ENCODE peak calls at places on chromosome 10, in six cellular contexts. G is fibroblast of lung, S is brain microvascular endothelial cell, M is fibroblast of mammary gland, Y is Panc1, U is fibroblast of the aortic adventitia. H is an unnamed sample.

GRCh38 chr10:18505719-18506118 is 145.7 kb downstream of the NSUN6 start:
- DNase-seq in M (peak), Y (no peak), S (peak), G (peak), U (peak), H (no peak)

GRCh38 chr10:120508966-120509365 is 51.9 kb downstream of the PLPP4 start:
- DNase-seq in M (no peak), G (peak), U (no peak), Y (no peak), S (no peak), H (no peak)

GRCh38 chr10:13078912-13079775 is 20.8 kb upstream of the OPTN start:
- DNase-seq in Y (no peak), U (no peak), M (no peak), G (no peak), S (no peak), H (no peak)

GRCh38 chr10:3570855-3571266 is 214.1 kb downstream of the KLF6 start:
- DNase-seq in G (peak), M (no peak), U (peak), S (no peak), Y (no peak), H (no peak)

GRCh38 chr10:50592961-50593418 is 30.8 kb downstream of the SGMS1 start:
- DNase-seq in U (peak), G (peak), M (peak), S (no peak), Y (no peak), H (no peak)

GRCh38 chr10:31959461-31960173 is 31.0 kb upstream of the ARHGAP12 start:
- DNase-seq in G (no peak), U (no peak), S (no peak), M (no peak), Y (no peak), H (no peak)

GRCh38 chr10:127405221-127405620 is 143.9 kb upstream of the NPS start:
- DNase-seq in M (peak), G (peak), U (peak), S (peak), Y (no peak), H (no peak)

GRCh38 chr10:97127960-97128850 is 57.6 kb downstream of the SLIT1 start:
- DNase-seq in U (no peak), S (no peak), M (no peak), G (no peak), Y (no peak), H (no peak)

DNA sequence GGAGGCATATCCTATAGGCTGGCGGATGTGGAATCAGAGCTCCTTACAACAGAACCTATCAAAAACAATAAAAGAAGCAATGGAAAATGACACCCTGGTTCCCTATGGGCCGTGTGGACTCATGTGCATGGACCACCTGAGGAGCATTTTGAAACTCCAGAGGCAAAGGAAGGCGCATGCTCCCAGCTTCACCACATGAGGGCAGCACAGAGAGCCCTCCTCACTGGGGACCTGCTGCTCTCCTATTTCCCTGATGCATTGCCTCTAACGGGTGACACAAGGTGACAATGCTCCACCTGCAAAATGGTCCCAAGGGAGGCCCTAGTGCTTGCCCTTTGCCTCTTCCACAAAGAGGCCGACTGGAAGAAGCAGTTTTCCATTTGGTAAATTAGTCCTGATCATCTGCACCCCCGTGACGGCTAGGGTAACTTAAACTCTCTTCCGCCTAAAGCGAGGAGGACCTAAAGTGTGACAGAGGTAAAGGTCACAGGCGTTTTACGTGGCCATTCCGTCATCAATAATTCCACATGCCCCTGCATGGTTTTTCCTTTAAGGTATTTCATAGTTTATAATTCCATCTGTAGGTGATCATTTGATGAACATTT is 67.7 kb downstream of the GPAM start:
- DNase-seq in S (peak), Y (peak), M (peak), U (peak), G (no peak), H (no peak)
- TF ChIP-seq CTCF in S (peak), Y (peak), M (peak), U (peak), G (peak), H (peak)

GRCh38 chr10:94223702-94224370 is 138.9 kb downstream of the NOC3L start:
- DNase-seq in S (no peak), G (no peak), M (peak), U (peak), Y (no peak), H (no peak)

GRCh38 chr10:94230134-94230785 is 132.5 kb downstream of the NOC3L start:
- DNase-seq in S (no peak), Y (no peak), U (no peak), M (no peak), G (no peak), H (no peak)

GRCh38 chr10:94224656-94225055 is 138.1 kb downstream of the NOC3L start:
- DNase-seq in M (peak), S (peak), Y (peak), G (peak), U (peak), H (no peak)

GRCh38 chr10:94220717-94221116 is 142.0 kb downstream of the NOC3L start:
- DNase-seq in U (no peak), S (no peak), G (no peak), Y (no peak), M (no peak), H (no peak)

GRCh38 chr10:94225589-94225988 is 137.2 kb downstream of the NOC3L start:
- DNase-seq in G (no peak), S (no peak), Y (peak), U (peak), M (peak), H (no peak)
- TF ChIP-seq CTCF in G (peak), S (peak), Y (peak), U (peak), M (peak), H (no peak)

DNA sequence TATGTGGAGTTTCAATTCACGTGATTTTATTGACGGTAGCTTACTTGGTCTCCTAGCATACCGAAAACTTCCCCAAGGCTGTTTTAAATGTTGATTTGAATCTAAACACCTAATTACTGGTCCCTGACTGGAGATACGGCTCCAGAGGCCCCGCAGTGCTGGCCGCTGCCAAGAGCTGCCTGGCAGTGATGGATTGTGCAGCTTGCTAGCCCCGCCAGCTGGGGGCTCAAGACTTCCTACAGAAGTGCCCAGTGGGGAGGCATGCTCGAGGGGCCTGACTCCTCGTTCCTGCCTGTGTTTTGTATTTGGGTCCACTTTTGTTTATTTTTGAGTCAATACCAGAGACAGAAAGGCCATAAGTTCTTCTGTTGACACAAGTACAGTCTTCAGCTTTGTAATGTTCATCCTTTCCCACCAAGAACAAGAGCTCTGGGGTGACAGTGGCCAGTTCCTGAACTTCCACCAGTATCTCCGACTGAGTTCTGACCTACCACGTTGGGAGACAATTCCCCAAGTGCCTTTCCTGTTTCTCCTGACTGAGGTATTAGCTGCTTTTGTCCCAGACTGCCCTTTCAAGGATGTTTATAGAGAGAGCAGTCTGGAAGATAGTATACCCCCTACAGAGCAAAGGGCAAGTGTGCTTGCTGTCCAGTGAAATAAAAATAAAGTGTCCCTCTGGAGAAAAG is 80.7 kb upstream of the CXCL12 start:
- DNase-seq in M (no peak), S (no peak), U (no peak), Y (no peak), G (peak), H (no peak)
- TF ChIP-seq CTCF in M (no peak), S (peak), U (no peak), Y (no peak), G (no peak), H (no peak)

DNA sequence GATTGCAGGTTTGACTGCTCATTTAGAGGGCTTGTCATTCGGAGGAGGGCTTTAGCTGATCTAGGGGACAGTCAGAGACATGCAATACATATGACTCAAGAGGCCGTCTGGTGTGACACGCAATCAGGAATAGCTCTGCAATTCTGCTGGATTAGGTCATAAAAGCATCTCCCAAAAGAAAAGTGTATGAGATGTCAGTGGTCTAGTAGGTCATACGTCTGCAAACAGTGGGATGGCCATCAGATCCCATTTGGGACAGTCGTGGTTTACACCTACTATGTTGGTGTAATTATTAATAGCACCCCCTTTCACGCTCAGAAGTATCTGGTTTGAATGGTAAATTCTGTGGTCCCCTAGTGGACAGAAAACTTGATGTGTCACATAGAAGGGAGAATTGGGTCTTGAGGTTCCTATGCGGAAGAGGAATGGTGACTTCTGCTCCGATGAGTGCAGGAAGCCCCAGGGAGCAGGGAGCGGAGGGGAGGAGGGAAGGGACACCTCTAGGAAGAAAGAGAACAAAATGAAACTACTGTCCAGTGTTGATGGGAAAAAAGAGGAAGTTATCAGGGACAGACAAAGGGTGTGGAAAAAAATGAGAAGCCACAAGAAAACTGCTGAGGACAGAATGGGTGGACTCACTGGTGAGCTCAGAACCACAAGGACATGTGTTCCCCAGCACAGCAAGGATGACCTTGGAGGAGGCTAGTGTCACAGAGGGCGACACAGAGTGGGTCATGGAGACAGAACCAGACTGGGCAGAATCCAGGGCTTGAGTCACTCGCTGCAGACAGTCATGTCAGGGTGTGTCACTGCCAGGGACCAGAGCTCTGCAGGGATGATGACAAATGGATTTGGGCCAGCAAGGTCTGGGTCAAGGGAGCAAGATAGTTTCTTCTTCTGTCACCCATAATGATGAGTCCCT is 59.9 kb downstream of the MAP3K8 start:
- DNase-seq in G (peak), M (peak), S (peak), U (peak), Y (no peak), H (peak)
- TF ChIP-seq CTCF in G (no peak), M (no peak), S (no peak), U (no peak), Y (peak), H (no peak)

DNA sequence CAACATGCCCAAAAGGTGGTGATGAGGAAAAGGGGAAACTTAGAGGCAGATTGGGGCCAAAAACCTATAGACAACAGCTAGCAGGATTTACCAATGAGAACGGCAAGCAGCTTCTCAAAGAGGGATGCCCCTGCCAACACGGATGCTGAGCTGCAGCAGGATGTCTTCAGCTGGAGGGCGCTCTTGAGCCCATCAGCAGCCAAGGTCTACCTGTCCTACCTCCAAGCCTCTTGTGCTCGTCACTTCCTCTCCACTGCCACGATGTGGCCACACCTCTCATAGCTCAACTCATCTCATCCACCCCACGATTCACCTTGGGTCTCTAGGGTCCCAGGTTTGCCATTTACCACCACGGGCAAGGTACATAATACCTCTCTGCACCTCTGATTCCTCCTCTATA is 36.5 kb downstream of the DLG5 start:
- DNase-seq in S (no peak), Y (no peak), M (no peak), G (no peak), U (no peak), H (no peak)
- TF ChIP-seq CTCF in S (peak), Y (no peak), M (no peak), G (no peak), U (no peak), H (no peak)

DNA sequence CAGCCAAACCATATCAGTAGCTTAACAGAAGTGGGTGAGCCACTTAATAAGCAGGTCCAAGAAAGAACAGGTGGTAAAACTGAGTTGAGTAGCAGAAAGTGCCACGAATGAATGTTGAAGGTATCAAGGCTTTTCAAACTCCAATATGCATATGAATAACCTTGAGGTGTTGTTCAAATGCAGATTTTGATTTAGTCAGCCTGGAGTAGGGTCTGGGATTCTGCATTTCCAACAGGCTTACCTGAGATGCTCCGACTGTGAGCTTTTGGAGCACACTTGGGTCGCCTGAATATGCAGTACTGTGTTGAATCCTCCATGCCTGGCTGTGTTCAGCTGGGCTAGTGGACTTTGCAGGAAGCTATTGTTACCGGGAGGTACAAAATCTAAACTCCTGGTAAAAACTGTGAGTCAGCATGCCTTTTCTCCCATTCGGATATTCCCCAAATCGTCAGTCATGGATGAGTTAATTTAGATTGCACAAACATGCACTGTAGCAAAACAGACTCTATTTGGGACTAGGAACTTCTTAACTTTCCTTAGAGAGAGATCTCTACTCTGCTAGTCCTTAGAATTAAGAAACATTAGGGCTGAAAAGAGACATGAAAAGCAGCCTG is 69.1 kb upstream of the PRKCQ start:
- DNase-seq in S (no peak), U (no peak), Y (no peak), G (no peak), M (peak), H (no peak)
- TF ChIP-seq CTCF in S (no peak), U (no peak), Y (no peak), G (no peak), M (no peak), H (no peak)

GRCh38 chr10:43903451-43903850 is 254.8 kb upstream of the ZNF32 start:
- DNase-seq in S (no peak), G (no peak), M (no peak), U (no peak), Y (no peak), H (no peak)

GRCh38 chr10:43901744-43902504 is 253.2 kb upstream of the ZNF32 start:
- DNase-seq in Y (no peak), M (no peak), S (no peak), U (no peak), G (no peak), H (no peak)

GRCh38 chr10:43902842-43903241 is 254.2 kb upstream of the ZNF32 start:
- DNase-seq in Y (no peak), S (no peak), G (no peak), U (no peak), M (no peak), H (no peak)

GRCh38 chr10:43899224-43899959 is 250.7 kb upstream of the ZNF32 start:
- DNase-seq in G (no peak), U (no peak), M (no peak), S (no peak), Y (no peak), H (no peak)

GRCh38 chr10:43901302-43901701 is 252.6 kb upstream of the ZNF32 start:
- DNase-seq in Y (no peak), G (no peak), M (no peak), U (peak), S (no peak), H (no peak)
- TF ChIP-seq CTCF in Y (no peak), G (peak), M (peak), U (peak), S (peak), H (no peak)

H was measured in natural killer cell.